ENCODE peak calls at places on chromosome 18, in ten cellular contexts. H is iris pigment epithelial cell; T is PC-9; J is sigmoid colon; Q is GM04504; B is brain microvascular endothelial cell; L is aorta; E is activated CD8-positive, alpha-beta memory T cell treated with anti-CD3 and anti-CD28 coated beads, Interleukin-2, amount 10 ng/mL, durations not matched to agents 7 days and 5 days; R is dorsolateral prefrontal cortex; X is left kidney. G is an unnamed sample.

GRCh38 chr18:11518788-11519685 is 90.4 kb upstream of the SLC35G4 start:
- DNase-seq in Q (no peak), R (no peak), J (no peak), E (peak; percentile 68), T (peak; percentile 25), X (peak; percentile 69), B (peak; percentile 47), L (no peak), H (peak; percentile 65), G (no peak)

GRCh38 chr18:67553471-67553870 is 37.0 kb upstream of the DSEL start:
- DNase-seq in T (no peak), E (no peak), X (no peak), H (peak; percentile 49), Q (no peak), L (no peak), J (no peak), B (no peak), R (no peak), G (no peak)

GRCh38 chr18:75422341-75422910 is 5.1 kb downstream of the SMIM21 start:
- DNase-seq in R (no peak), E (no peak), X (no peak), Q (no peak), H (peak; percentile 51), L (no peak), B (no peak), J (no peak), T (no peak), G (no peak)

GRCh38 chr18:10032331-10032979 is 118.6 kb downstream of the VAPA start:
- DNase-seq in T (no peak), L (peak; percentile 81), E (no peak), H (no peak), B (no peak), Q (no peak), X (peak; percentile 86), J (no peak), R (no peak), G (peak; percentile 34)

GRCh38 chr18:48132993-48133674 is 202.7 kb upstream of the SMAD2 start:
- DNase-seq in L (no peak), J (no peak), X (no peak), H (peak; percentile 12), B (no peak), R (no peak), E (no peak), Q (no peak), T (no peak), G (no peak)

GRCh38 chr18:42114310-42114943 is 159.4 kb downstream of the PIK3C3 start:
- DNase-seq in R (peak; percentile 54), E (peak; percentile 80), B (peak; percentile 76), J (peak; percentile 74), Q (peak; percentile 52), T (peak; percentile 22), X (peak; percentile 93), H (peak; percentile 72), L (no peak), G (peak; percentile 54)

GRCh38 chr18:25077933-25078707 is 273.8 kb downstream of the ZNF521 start:
- DNase-seq in E (no peak), B (no peak), L (no peak), T (no peak), Q (no peak), H (no peak), X (peak; percentile 51), R (no peak), J (no peak), G (no peak)

GRCh38 chr18:46793565-46793964 is 36.7 kb upstream of the ST8SIA5 start:
- DNase-seq in R (no peak), B (no peak), X (no peak), T (no peak), H (no peak), L (no peak), Q (no peak), J (no peak), E (no peak), G (no peak)

GRCh38 chr18:6139007-6139406 is 243.7 kb upstream of the TMEM200C start:
- DNase-seq in Q (no peak), B (no peak), H (no peak), T (no peak), L (no peak), E (no peak), R (no peak), J (no peak), X (no peak), G (no peak)

G was measured in nucleus accumbens.